ENCODE peak calls at places on chromosome 17, in nine cellular contexts. V is DMS153, X is T-helper 2 cell, S is dermis microvascular lymphatic vessel endothelial cell, J is lower lobe of right lung, W is ascending aorta, L is testis, R is NCI-H2029, G is SHP77. K is an unnamed sample.

GRCh38 chr17:47735536-47736011 is 2.5 kb downstream of the TBX21 start:
- DNase-seq in V (no peak), X (no peak), S (no peak), J (no peak), W (peak), L (no peak), R (no peak), G (no peak), K (no peak)

GRCh38 chr17:58402047-58402446 is 15.3 kb downstream of the RNF43 start:
- DNase-seq in V (no peak), X (no peak), S (no peak), J (no peak), W (no peak), L (no peak), R (no peak), G (no peak), K (no peak)

GRCh38 chr17:7703584-7704574 is 1.1 kb upstream of the EFNB3 start:
- DNase-seq in V (peak), X (no peak), S (no peak), J (peak), W (no peak), L (no peak), R (peak), G (peak), K (no peak)

GRCh38 chr17:53336281-53336680 is 486.4 kb upstream of the KIF2B start:
- DNase-seq in V (no peak), X (no peak), S (no peak), J (no peak), W (no peak), L (no peak), R (no peak), G (no peak), K (no peak)

GRCh38 chr17:46783031-46783593 is 35.4 kb downstream of the WNT3 start:
- DNase-seq in V (peak), X (no peak), S (no peak), J (no peak), W (no peak), L (no peak), R (peak), G (peak), K (no peak)

GRCh38 chr17:45705123-45706009 is 78.8 kb upstream of the CRHR1 start:
- DNase-seq in V (peak), X (no peak), S (no peak), J (no peak), W (no peak), L (no peak), R (no peak), G (peak), K (no peak)

GRCh38 chr17:60231234-60231633 is 81.5 kb downstream of the CA4 start:
- DNase-seq in V (no peak), X (no peak), S (peak), J (no peak), W (no peak), L (no peak), R (no peak), G (peak), K (no peak)

GRCh38 chr17:38585056-38585804 is 20.5 kb downstream of the SRCIN1 start:
- DNase-seq in V (no peak), X (no peak), S (no peak), J (no peak), W (no peak), L (no peak), R (peak), G (peak), K (no peak)

GRCh38 chr17:74119049-74119580 is 84.4 kb upstream of the RPL38 start:
- DNase-seq in V (no peak), X (no peak), S (no peak), J (no peak), W (no peak), L (no peak), R (no peak), G (peak), K (no peak)

GRCh38 chr17:962650-963049 is 16.9 kb downstream of the NXN start:
- DNase-seq in V (no peak), X (no peak), S (no peak), J (no peak), W (no peak), L (no peak), R (no peak), G (no peak), K (no peak)

GRCh38 chr17:49148171-49148570 is 15.6 kb downstream of the B4GALNT2 start:
- DNase-seq in V (no peak), X (no peak), S (no peak), J (no peak), W (no peak), L (no peak), R (no peak), G (peak), K (no peak)

GRCh38 chr17:80130992-80131391 is 15.9 kb downstream of the EIF4A3 start:
- DNase-seq in V (no peak), X (no peak), S (no peak), J (no peak), W (no peak), L (no peak), R (no peak), G (no peak), K (no peak)